ENCODE peak calls at places on chromosome 4, in six cellular contexts. A is A549, N is SK-N-SH, J is HepG2, B is GM12878, S is K562. L is an unnamed sample.

GRCh38 chr4:182533948-182534347 is 290.7 kb downstream of the TENM3 start:
- DNase-seq in A (no peak), N (no peak), J (no peak), B (no peak), S (no peak), L (peak)

GRCh38 chr4:73822389-73822788 is 14.1 kb upstream of the CXCL6 start:
- DNase-seq in A (no peak), N (no peak), J (no peak), B (no peak), S (no peak), L (no peak)

GRCh38 chr4:4541040-4541631 is 712 bp downstream of the STX18 start:
- DNase-seq in A (peak), N (no peak), J (peak), B (peak), S (peak), L (peak)

GRCh38 chr4:19177616-19178015 is 1074.1 kb upstream of the SLIT2 start:
- DNase-seq in A (no peak), N (no peak), J (no peak), B (no peak), S (no peak), L (peak)

GRCh38 chr4:30719363-30720020 is 677 bp upstream of the PCDH7 start:
- DNase-seq in A (peak), N (peak), J (no peak), B (no peak), S (no peak), L (peak)

GRCh38 chr4:185914583-185915199 is 102.7 kb upstream of the SORBS2 start:
- DNase-seq in A (no peak), N (peak), J (peak), B (no peak), S (no peak), L (peak)

GRCh38 chr4:94274912-94275311 is 67.2 kb downstream of the SMARCAD1 start:
- DNase-seq in A (no peak), N (no peak), J (no peak), B (no peak), S (no peak), L (peak)

GRCh38 chr4:105895324-105895608 is at the start of gene NPNT:
- DNase-seq in A (no peak), N (peak), J (no peak), B (no peak), S (no peak), L (no peak)

GRCh38 chr4:7129871-7130609 is 62.2 kb upstream of the GRPEL1 start:
- DNase-seq in A (no peak), N (no peak), J (no peak), B (no peak), S (no peak), L (no peak)

GRCh38 chr4:7128651-7129050 is 60.8 kb upstream of the GRPEL1 start:
- DNase-seq in A (no peak), N (no peak), J (no peak), B (no peak), S (no peak), L (no peak)

GRCh38 chr4:7128234-7128633 is 60.4 kb upstream of the GRPEL1 start:
- DNase-seq in A (no peak), N (no peak), J (no peak), B (no peak), S (no peak), L (no peak)

GRCh38 chr4:7124643-7125442 is 57.0 kb upstream of the GRPEL1 start:
- DNase-seq in A (peak), N (no peak), J (peak), B (no peak), S (peak), L (peak)

GRCh38 chr4:7127591-7127990 is 59.7 kb upstream of the GRPEL1 start:
- DNase-seq in A (no peak), N (no peak), J (no peak), B (no peak), S (peak), L (no peak)
- TF ChIP-seq USF2 in A (no peak), N (no peak), J (no peak), B (no peak), S (no peak), L (no peak)

GRCh38 chr4:162408309-162408708 is 244.5 kb upstream of the FSTL5 start:
- DNase-seq in A (no peak), N (no peak), J (no peak), B (no peak), S (no peak), L (no peak)
- TF ChIP-seq SMC3 in A (no peak), N (no peak), J (no peak), B (no peak), S (no peak), L (no peak)

GRCh38 chr4:187128971-187129370 is 405.3 kb upstream of the FAT1 start:
- DNase-seq in A (no peak), N (no peak), J (no peak), B (no peak), S (no peak), L (peak)
- TF ChIP-seq USF2 in A (no peak), N (no peak), J (no peak), B (no peak), S (no peak), L (no peak)

DNA sequence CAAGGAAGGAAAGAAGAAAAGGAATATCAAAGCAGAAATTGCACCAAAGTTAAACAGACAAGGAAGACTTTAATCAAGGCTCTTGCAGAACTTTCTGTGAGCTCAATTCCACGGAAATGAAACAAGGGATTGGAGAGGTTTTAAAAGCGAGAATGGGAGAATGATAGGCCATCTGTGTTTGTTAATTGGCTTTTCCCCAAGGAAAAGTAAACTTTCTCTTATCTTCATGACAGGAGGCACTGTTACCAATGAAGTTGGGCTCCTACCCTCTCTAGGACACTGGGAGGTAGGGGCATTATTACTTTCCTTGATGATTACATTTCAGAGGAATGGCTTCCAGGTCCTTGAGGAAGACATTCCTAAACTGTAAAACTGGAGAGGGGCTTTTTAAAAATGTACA is 328.8 kb upstream of the NWD2 start:
- DNase-seq in A (no peak), N (no peak), J (no peak), B (no peak), S (no peak), L (no peak)
- TF ChIP-seq SMC3 in A (no peak), N (no peak), J (no peak), B (no peak), S (no peak), L (no peak)

L was measured in IMR-90.